ENCODE peak calls at places on chromosome 10, in nine cellular contexts. One of them, this sample, is unnamed.

GRCh38 chr10:35569111-35569707 is 35.9 kb upstream of the GJD4 start:
- DNase-seq in effector memory CD4-positive, alpha-beta T cell: no peak
- DNase-seq in adipocyte: no peak
- DNase-seq in GM23338: no peak
- DNase-seq in IMR-90: no peak
- DNase-seq in A549: no peak
- DNase-seq in brain microvascular endothelial cell: no peak
- DNase-seq in GM06990: no peak
- DNase-seq in neuronal stem cell: no peak
- DNase-seq in this sample: no peak

GRCh38 chr10:73494213-73494612 is 1.6 kb downstream of the PPP3CB start:
- DNase-seq in GM06990: no peak
- DNase-seq in effector memory CD4-positive, alpha-beta T cell: no peak
- DNase-seq in A549: no peak
- DNase-seq in adipocyte: no peak
- DNase-seq in IMR-90: no peak
- DNase-seq in neuronal stem cell: no peak
- DNase-seq in GM23338: no peak
- DNase-seq in brain microvascular endothelial cell: no peak
- DNase-seq in this sample: no peak

GRCh38 chr10:16832351-16833080 is 15.3 kb upstream of the RSU1 start:
- DNase-seq in brain microvascular endothelial cell: peak
- DNase-seq in GM06990: no peak
- DNase-seq in IMR-90: peak
- DNase-seq in effector memory CD4-positive, alpha-beta T cell: no peak
- DNase-seq in GM23338: no peak
- DNase-seq in neuronal stem cell: no peak
- DNase-seq in A549: no peak
- DNase-seq in adipocyte: peak
- DNase-seq in this sample: no peak

GRCh38 chr10:116271593-116272496 is 1.2 kb downstream of the GFRA1 start:
- DNase-seq in neuronal stem cell: peak
- DNase-seq in GM06990: no peak
- DNase-seq in effector memory CD4-positive, alpha-beta T cell: no peak
- DNase-seq in adipocyte: peak
- DNase-seq in brain microvascular endothelial cell: no peak
- DNase-seq in A549: peak
- DNase-seq in GM23338: peak
- DNase-seq in IMR-90: peak
- DNase-seq in this sample: peak

GRCh38 chr10:6050801-6051445 is 11.2 kb downstream of the IL2RA start:
- DNase-seq in GM23338: peak
- DNase-seq in effector memory CD4-positive, alpha-beta T cell: peak
- DNase-seq in IMR-90: peak
- DNase-seq in GM06990: peak
- DNase-seq in A549: peak
- DNase-seq in neuronal stem cell: no peak
- DNase-seq in brain microvascular endothelial cell: peak
- DNase-seq in adipocyte: peak
- DNase-seq in this sample: peak

GRCh38 chr10:122391875-122392274 is 17.4 kb downstream of the PLEKHA1 start:
- DNase-seq in neuronal stem cell: no peak
- DNase-seq in GM06990: no peak
- DNase-seq in adipocyte: no peak
- DNase-seq in IMR-90: no peak
- DNase-seq in effector memory CD4-positive, alpha-beta T cell: no peak
- DNase-seq in GM23338: no peak
- DNase-seq in A549: no peak
- DNase-seq in brain microvascular endothelial cell: no peak
- DNase-seq in this sample: no peak

GRCh38 chr10:88892223-88892967 is 12.3 kb downstream of the STAMBPL1 start:
- DNase-seq in IMR-90: peak
- DNase-seq in GM06990: no peak
- DNase-seq in GM23338: peak
- DNase-seq in adipocyte: peak
- DNase-seq in effector memory CD4-positive, alpha-beta T cell: no peak
- DNase-seq in neuronal stem cell: no peak
- DNase-seq in brain microvascular endothelial cell: peak
- DNase-seq in A549: no peak
- DNase-seq in this sample: no peak

GRCh38 chr10:13920031-13920430 is 333.3 kb downstream of the PRPF18 start:
- DNase-seq in IMR-90: peak
- DNase-seq in brain microvascular endothelial cell: no peak
- DNase-seq in neuronal stem cell: no peak
- DNase-seq in GM23338: no peak
- DNase-seq in adipocyte: peak
- DNase-seq in effector memory CD4-positive, alpha-beta T cell: no peak
- DNase-seq in GM06990: no peak
- DNase-seq in A549: no peak
- DNase-seq in this sample: no peak

GRCh38 chr10:34415039-34415438 is 400.1 kb downstream of the PARD3 start:
- DNase-seq in GM06990: no peak
- DNase-seq in IMR-90: no peak
- DNase-seq in A549: no peak
- DNase-seq in adipocyte: no peak
- DNase-seq in neuronal stem cell: no peak
- DNase-seq in effector memory CD4-positive, alpha-beta T cell: no peak
- DNase-seq in GM23338: no peak
- DNase-seq in brain microvascular endothelial cell: no peak
- DNase-seq in this sample: no peak

GRCh38 chr10:12512292-12513002 is 163.1 kb downstream of the CAMK1D start:
- DNase-seq in brain microvascular endothelial cell: no peak
- DNase-seq in GM06990: no peak
- DNase-seq in A549: no peak
- DNase-seq in GM23338: no peak
- DNase-seq in IMR-90: no peak
- DNase-seq in adipocyte: no peak
- DNase-seq in effector memory CD4-positive, alpha-beta T cell: no peak
- DNase-seq in neuronal stem cell: no peak
- DNase-seq in this sample: no peak

GRCh38 chr10:120387326-120387725 is 69.7 kb upstream of the PLPP4 start:
- DNase-seq in neuronal stem cell: no peak
- DNase-seq in GM06990: no peak
- DNase-seq in IMR-90: no peak
- DNase-seq in effector memory CD4-positive, alpha-beta T cell: no peak
- DNase-seq in A549: no peak
- DNase-seq in brain microvascular endothelial cell: peak
- DNase-seq in GM23338: no peak
- DNase-seq in adipocyte: peak
- DNase-seq in this sample: no peak

GRCh38 chr10:26216577-26216948 is at the start of gene GAD2:
- DNase-seq in effector memory CD4-positive, alpha-beta T cell: no peak
- DNase-seq in IMR-90: no peak
- DNase-seq in GM23338: peak
- DNase-seq in GM06990: no peak
- DNase-seq in brain microvascular endothelial cell: no peak
- DNase-seq in adipocyte: no peak
- DNase-seq in neuronal stem cell: peak
- DNase-seq in A549: no peak
- DNase-seq in this sample: no peak

GRCh38 chr10:17003151-17003550 is 126.5 kb downstream of the CUBN start:
- DNase-seq in neuronal stem cell: no peak
- DNase-seq in brain microvascular endothelial cell: peak
- DNase-seq in GM06990: no peak
- DNase-seq in adipocyte: peak
- DNase-seq in GM23338: no peak
- DNase-seq in A549: no peak
- DNase-seq in effector memory CD4-positive, alpha-beta T cell: peak
- DNase-seq in IMR-90: peak
- DNase-seq in this sample: no peak

GRCh38 chr10:24307696-24308476 is 98.9 kb downstream of the KIAA1217 start:
- DNase-seq in effector memory CD4-positive, alpha-beta T cell: no peak
- DNase-seq in brain microvascular endothelial cell: no peak
- DNase-seq in neuronal stem cell: no peak
- DNase-seq in adipocyte: no peak
- DNase-seq in GM06990: no peak
- DNase-seq in GM23338: no peak
- DNase-seq in A549: no peak
- DNase-seq in IMR-90: no peak
- DNase-seq in this sample: no peak

GRCh38 chr10:98323221-98324164 is 55.5 kb upstream of the LOXL4 start:
- DNase-seq in neuronal stem cell: no peak
- DNase-seq in brain microvascular endothelial cell: peak
- DNase-seq in GM23338: no peak
- DNase-seq in adipocyte: peak
- DNase-seq in GM06990: no peak
- DNase-seq in A549: no peak
- DNase-seq in IMR-90: peak
- DNase-seq in effector memory CD4-positive, alpha-beta T cell: no peak
- DNase-seq in this sample: peak

GRCh38 chr10:58330397-58330796 is 4.4 kb upstream of the UBE2D1 start:
- DNase-seq in effector memory CD4-positive, alpha-beta T cell: no peak
- DNase-seq in brain microvascular endothelial cell: no peak
- DNase-seq in adipocyte: no peak
- DNase-seq in IMR-90: no peak
- DNase-seq in GM06990: no peak
- DNase-seq in A549: no peak
- DNase-seq in GM23338: no peak
- DNase-seq in neuronal stem cell: no peak
- DNase-seq in this sample: no peak

GRCh38 chr10:58322835-58323209 is 12.0 kb upstream of the UBE2D1 start:
- DNase-seq in effector memory CD4-positive, alpha-beta T cell: no peak
- DNase-seq in A549: no peak
- DNase-seq in IMR-90: no peak
- DNase-seq in brain microvascular endothelial cell: no peak
- DNase-seq in GM23338: no peak
- DNase-seq in adipocyte: no peak
- DNase-seq in GM06990: no peak
- DNase-seq in neuronal stem cell: no peak
- DNase-seq in this sample: no peak

GRCh38 chr10:58322072-58322834 is 12.6 kb upstream of the UBE2D1 start:
- DNase-seq in effector memory CD4-positive, alpha-beta T cell: no peak
- DNase-seq in A549: no peak
- DNase-seq in brain microvascular endothelial cell: peak
- DNase-seq in GM23338: no peak
- DNase-seq in neuronal stem cell: no peak
- DNase-seq in GM06990: no peak
- DNase-seq in adipocyte: peak
- DNase-seq in IMR-90: peak
- DNase-seq in this sample: no peak

GRCh38 chr10:58328233-58328632 is 6.6 kb upstream of the UBE2D1 start:
- DNase-seq in adipocyte: no peak
- DNase-seq in neuronal stem cell: no peak
- DNase-seq in GM23338: no peak
- DNase-seq in A549: no peak
- DNase-seq in IMR-90: no peak
- DNase-seq in GM06990: no peak
- DNase-seq in effector memory CD4-positive, alpha-beta T cell: no peak
- DNase-seq in brain microvascular endothelial cell: no peak
- DNase-seq in this sample: no peak

GRCh38 chr10:58326967-58327381 is 7.8 kb upstream of the UBE2D1 start:
- DNase-seq in adipocyte: peak
- DNase-seq in GM06990: no peak
- DNase-seq in GM23338: peak
- DNase-seq in IMR-90: peak
- DNase-seq in A549: no peak
- DNase-seq in neuronal stem cell: no peak
- DNase-seq in effector memory CD4-positive, alpha-beta T cell: no peak
- DNase-seq in brain microvascular endothelial cell: peak
- DNase-seq in this sample: peak
- H3K4me3 ChIP-seq in adipocyte: peak
- H3K4me3 ChIP-seq in GM06990: no peak
- H3K4me3 ChIP-seq in GM23338: peak
- H3K4me3 ChIP-seq in IMR-90: peak
- H3K4me3 ChIP-seq in A549: no peak
- H3K4me3 ChIP-seq in neuronal stem cell: no peak
- H3K4me3 ChIP-seq in effector memory CD4-positive, alpha-beta T cell: no peak
- H3K4me3 ChIP-seq in brain microvascular endothelial cell: peak
- H3K4me3 ChIP-seq in this sample: no peak

GRCh38 chr10:103676851-103677417 is 178.4 kb downstream of the SH3PXD2A start:
- DNase-seq in GM06990: no peak
- DNase-seq in neuronal stem cell: no peak
- DNase-seq in A549: no peak
- DNase-seq in adipocyte: peak
- DNase-seq in GM23338: no peak
- DNase-seq in effector memory CD4-positive, alpha-beta T cell: no peak
- DNase-seq in IMR-90: peak
- DNase-seq in brain microvascular endothelial cell: peak
- DNase-seq in this sample: peak
- H3K4me3 ChIP-seq in GM06990: peak
- H3K4me3 ChIP-seq in neuronal stem cell: no peak
- H3K4me3 ChIP-seq in A549: no peak
- H3K4me3 ChIP-seq in adipocyte: peak
- H3K4me3 ChIP-seq in GM23338: no peak
- H3K4me3 ChIP-seq in effector memory CD4-positive, alpha-beta T cell: no peak
- H3K4me3 ChIP-seq in IMR-90: peak
- H3K4me3 ChIP-seq in brain microvascular endothelial cell: peak
- H3K4me3 ChIP-seq in this sample: no peak

GRCh38 chr10:62655337-62655994 is 149.1 kb upstream of the ADO start:
- DNase-seq in effector memory CD4-positive, alpha-beta T cell: no peak
- DNase-seq in GM23338: no peak
- DNase-seq in brain microvascular endothelial cell: no peak
- DNase-seq in A549: no peak
- DNase-seq in GM06990: peak
- DNase-seq in neuronal stem cell: no peak
- DNase-seq in IMR-90: no peak
- DNase-seq in adipocyte: no peak
- DNase-seq in this sample: no peak

GRCh38 chr10:62657244-62657835 is 147.2 kb upstream of the ADO start:
- DNase-seq in A549: no peak
- DNase-seq in effector memory CD4-positive, alpha-beta T cell: no peak
- DNase-seq in brain microvascular endothelial cell: no peak
- DNase-seq in neuronal stem cell: no peak
- DNase-seq in IMR-90: no peak
- DNase-seq in GM06990: no peak
- DNase-seq in adipocyte: no peak
- DNase-seq in GM23338: no peak
- DNase-seq in this sample: no peak

GRCh38 chr10:62653254-62653653 is 151.3 kb upstream of the ADO start:
- DNase-seq in A549: no peak
- DNase-seq in brain microvascular endothelial cell: no peak
- DNase-seq in neuronal stem cell: no peak
- DNase-seq in adipocyte: no peak
- DNase-seq in GM23338: no peak
- DNase-seq in effector memory CD4-positive, alpha-beta T cell: no peak
- DNase-seq in GM06990: peak
- DNase-seq in IMR-90: no peak
- DNase-seq in this sample: no peak

GRCh38 chr10:62652564-62652963 is 152.0 kb upstream of the ADO start:
- DNase-seq in adipocyte: no peak
- DNase-seq in effector memory CD4-positive, alpha-beta T cell: no peak
- DNase-seq in GM23338: no peak
- DNase-seq in neuronal stem cell: no peak
- DNase-seq in brain microvascular endothelial cell: no peak
- DNase-seq in A549: no peak
- DNase-seq in IMR-90: no peak
- DNase-seq in GM06990: no peak
- DNase-seq in this sample: no peak

GRCh38 chr10:62654966-62655336 is 149.6 kb upstream of the ADO start:
- DNase-seq in GM23338: no peak
- DNase-seq in brain microvascular endothelial cell: no peak
- DNase-seq in GM06990: no peak
- DNase-seq in adipocyte: no peak
- DNase-seq in IMR-90: no peak
- DNase-seq in effector memory CD4-positive, alpha-beta T cell: no peak
- DNase-seq in A549: no peak
- DNase-seq in neuronal stem cell: no peak
- DNase-seq in this sample: no peak
- H3K4me3 ChIP-seq in GM23338: no peak
- H3K4me3 ChIP-seq in brain microvascular endothelial cell: no peak
- H3K4me3 ChIP-seq in GM06990: peak
- H3K4me3 ChIP-seq in adipocyte: no peak
- H3K4me3 ChIP-seq in IMR-90: no peak
- H3K4me3 ChIP-seq in effector memory CD4-positive, alpha-beta T cell: no peak
- H3K4me3 ChIP-seq in A549: no peak
- H3K4me3 ChIP-seq in neuronal stem cell: no peak
- H3K4me3 ChIP-seq in this sample: no peak

GRCh38 chr10:69629519-69629896 is 539 bp upstream of the FAM241B start:
- DNase-seq in neuronal stem cell: no peak
- DNase-seq in GM23338: no peak
- DNase-seq in A549: no peak
- DNase-seq in IMR-90: no peak
- DNase-seq in GM06990: no peak
- DNase-seq in effector memory CD4-positive, alpha-beta T cell: no peak
- DNase-seq in adipocyte: no peak
- DNase-seq in brain microvascular endothelial cell: no peak
- DNase-seq in this sample: no peak
- H3K4me3 ChIP-seq in neuronal stem cell: peak
- H3K4me3 ChIP-seq in GM23338: peak
- H3K4me3 ChIP-seq in A549: peak
- H3K4me3 ChIP-seq in IMR-90: no peak
- H3K4me3 ChIP-seq in GM06990: no peak
- H3K4me3 ChIP-seq in effector memory CD4-positive, alpha-beta T cell: peak
- H3K4me3 ChIP-seq in adipocyte: no peak
- H3K4me3 ChIP-seq in brain microvascular endothelial cell: no peak
- H3K4me3 ChIP-seq in this sample: no peak